ENCODE peak calls at places on chromosomes 16 and 17, in seven cellular contexts. C is hepatocyte, M is PC-3, N is neural progenitor cell, B is OCI-LY7, W is MM.1S, V is IMR-90. U is an unnamed sample. For H3K4me1, the result is how much of the 10 kb centered on the place peaks cover.

GRCh38 chr16:15792563-15792971 is 64.3 kb downstream of the MYH11 start:
- DNase-seq in B (peak), C (no peak), M (no peak), N (no peak), V (no peak), W (no peak), U (no peak)

GRCh38 chr17:7047566-7047965 is 3.7 kb upstream of the SLC16A11 start:
- DNase-seq in B (no peak), V (no peak), M (peak), N (no peak), C (no peak), W (peak), U (no peak)

GRCh38 chr17:8844229-8845218 is 22.9 kb downstream of the PIK3R6 start:
- DNase-seq in N (no peak), V (no peak), C (no peak), M (no peak), W (no peak), B (no peak), U (no peak)

GRCh38 chr17:79366988-79367571 is 243.8 kb downstream of the RBFOX3 start:
- DNase-seq in W (no peak), B (no peak), C (no peak), M (no peak), N (no peak), V (no peak), U (no peak)

GRCh38 chr16:88398170-88398873 is 15.6 kb downstream of the ZNF469 start:
- DNase-seq in B (no peak), C (no peak), N (no peak), V (no peak), M (no peak), W (no peak), U (no peak)

GRCh38 chr17:78629436-78629995 is 52.3 kb upstream of the DNAH17 start:
- DNase-seq in B (no peak), W (no peak), V (no peak), C (no peak), N (no peak), M (no peak), U (no peak)

GRCh38 chr17:78357177-78357586 is 2.7 kb downstream of the SOCS3 start:
- DNase-seq in W (no peak), M (peak), B (no peak), V (peak), N (no peak), C (no peak), U (no peak)

GRCh38 chr16:87584271-87584670 is 18.0 kb upstream of the JPH3 start:
- DNase-seq in W (no peak), C (no peak), N (no peak), M (peak), V (peak), B (no peak), U (no peak)

GRCh38 chr17:70668276-70668937 is 499.1 kb downstream of the KCNJ2 start:
- DNase-seq in C (no peak), W (no peak), M (no peak), B (no peak), V (no peak), N (peak), U (no peak)

GRCh38 chr17:49707246-49707607 is 537 bp downstream of the SLC35B1 start:
- DNase-seq in N (peak), M (no peak), W (peak), V (no peak), B (peak), C (no peak), U (no peak)

GRCh38 chr17:28193241-28193640 is 125.8 kb upstream of the TMEM97 start:
- DNase-seq in B (no peak), C (no peak), M (no peak), W (no peak), N (no peak), V (no peak), U (no peak)

GRCh38 chr16:85735225-85735722 is 15.6 kb downstream of the C16orf74 start:
- DNase-seq in C (no peak), W (no peak), N (no peak), M (no peak), V (no peak), B (peak), U (no peak)

GRCh38 chr17:6508519-6509294 is 47.6 kb downstream of the PITPNM3 start:
- DNase-seq in M (no peak), C (no peak), W (no peak), B (no peak), V (no peak), N (no peak), U (no peak)

GRCh38 chr17:81682565-81683207 is 911 bp downstream of the ARL16 start:
- DNase-seq in B (no peak), N (peak), M (no peak), V (peak), W (no peak), C (no peak), U (no peak)

GRCh38 chr17:28519236-28519635 is 13.1 kb downstream of the FOXN1 start:
- DNase-seq in W (no peak), M (no peak), B (no peak), N (no peak), V (no peak), C (no peak), U (no peak)

GRCh38 chr17:79052131-79052530 is 22.5 kb upstream of the ENGASE start:
- DNase-seq in V (no peak), C (no peak), N (no peak), W (no peak), M (no peak), B (no peak), U (no peak)

GRCh38 chr17:9729735-9730420 is 61.5 kb downstream of the DHRS7C start:
- DNase-seq in B (no peak), N (no peak), W (no peak), V (peak), M (peak), C (no peak), U (peak)

GRCh38 chr16:86494039-86494564 is 16.2 kb upstream of the FOXF1 start:
- DNase-seq in B (no peak), W (no peak), C (no peak), V (no peak), M (no peak), N (peak), U (no peak)

GRCh38 chr17:51397361-51398127 is 137.2 kb downstream of the UTP18 start:
- DNase-seq in N (no peak), C (peak), M (peak), V (peak), B (no peak), W (no peak), U (peak)

GRCh38 chr17:46984341-46984740 is 5.3 kb upstream of the RPRML start:
- DNase-seq in W (no peak), C (no peak), B (no peak), V (no peak), M (no peak), N (no peak), U (no peak)

GRCh38 chr17:80720624-80721577 is 176.3 kb downstream of the RPTOR start:
- DNase-seq in C (no peak), M (peak), V (peak), W (no peak), N (no peak), B (peak), U (peak)

GRCh38 chr17:53571342-53571741 is 251.4 kb upstream of the KIF2B start:
- DNase-seq in W (peak), C (no peak), M (no peak), N (no peak), B (no peak), V (no peak), U (no peak)

GRCh38 chr16:75260856-75261589 is 9.6 kb upstream of the BCAR1 start:
- DNase-seq in W (no peak), C (peak), M (no peak), N (no peak), B (no peak), V (no peak), U (no peak)

GRCh38 chr16:64983983-64984382 is 137.9 kb downstream of the CDH11 start:
- DNase-seq in B (peak), W (no peak), N (peak), M (peak), V (peak), C (peak), U (peak)

GRCh38 chr17:16818821-16819683 is 129.0 kb downstream of the CCDC144A start:
- DNase-seq in V (no peak), M (no peak), C (no peak), N (no peak), W (no peak), B (no peak), U (no peak)

GRCh38 chr17:28925912-28926365 is 23.1 kb upstream of the DHRS13 start:
- DNase-seq in M (peak), N (no peak), V (peak), W (peak), C (no peak), B (no peak), U (peak)

GRCh38 chr17:78082988-78083387 is 45.6 kb downstream of the TMC6 start:
- DNase-seq in N (no peak), V (no peak), C (no peak), W (no peak), M (no peak), B (no peak), U (no peak)

GRCh38 chr17:4087911-4088693 is 54.7 kb downstream of the ZZEF1 start:
- DNase-seq in B (no peak), N (no peak), V (peak), W (no peak), M (peak), C (no peak), U (peak)

GRCh38 chr16:29779474-29779873 is 1.4 kb downstream of the ZG16 start:
- DNase-seq in M (peak), C (no peak), B (no peak), V (no peak), N (no peak), W (no peak), U (peak)

GRCh38 chr16:88464447-88465318 is 11.6 kb downstream of the ZFPM1 start:
- DNase-seq in M (no peak), C (peak), W (no peak), V (no peak), B (no peak), N (no peak), U (no peak)

GRCh38 chr17:33560871-33561270 is 267.8 kb upstream of the ASIC2 start:
- DNase-seq in V (no peak), W (no peak), M (no peak), C (no peak), N (no peak), B (no peak), U (no peak)

GRCh38 chr17:41579484-41580243 is 7.0 kb downstream of the KRT14 start:
- DNase-seq in V (peak), B (peak), N (peak), C (peak), W (peak), M (peak), U (peak)

DNA sequence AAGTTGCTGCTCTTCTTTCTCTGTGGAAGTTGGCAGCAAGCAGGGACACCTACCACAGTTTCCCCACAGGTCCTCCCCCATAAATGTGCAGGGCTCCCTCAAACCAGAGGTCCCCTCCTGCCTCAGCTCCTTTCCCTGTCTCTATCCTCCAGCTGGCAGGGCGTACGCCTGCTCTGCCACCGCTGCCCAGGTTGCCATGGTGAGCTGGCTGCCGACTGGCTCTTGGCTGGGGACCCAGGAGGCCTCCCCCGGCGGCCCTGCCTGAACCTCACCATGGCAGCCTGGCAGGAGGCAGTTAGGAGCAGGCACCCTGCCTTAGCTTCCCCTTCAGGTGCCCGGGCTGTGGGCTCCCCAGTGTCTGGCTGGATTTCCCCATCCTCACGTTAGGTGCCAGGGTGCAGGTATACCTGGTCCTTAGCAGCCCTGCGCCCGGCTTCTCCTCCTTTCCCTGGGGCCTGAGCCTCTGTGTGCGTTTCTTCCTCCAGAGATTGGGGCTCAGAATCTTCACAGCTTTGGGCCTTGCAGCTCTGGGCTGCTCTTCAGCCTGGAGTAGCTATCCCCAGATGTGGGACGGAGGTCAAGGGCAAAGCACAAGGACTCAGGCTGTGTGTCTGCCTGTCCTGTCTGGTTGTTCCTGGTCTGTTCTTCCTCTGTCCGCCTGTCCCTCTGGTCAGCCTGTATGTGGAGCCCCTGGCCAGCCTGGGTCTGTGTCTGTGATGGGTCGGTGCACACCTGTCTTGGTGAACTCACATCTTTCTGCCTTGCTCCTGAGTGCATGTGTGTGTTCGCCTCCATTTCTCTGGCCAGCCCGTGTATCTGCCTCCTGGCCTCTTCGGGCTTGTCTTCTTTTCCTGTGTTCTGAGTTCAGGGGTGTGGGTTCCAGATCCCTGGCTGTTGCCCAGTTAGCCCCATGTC is 15.7 kb downstream of the GJD3 start:
- DNase-seq in C (no peak), M (no peak), N (no peak), V (no peak), B (no peak), W (no peak), U (no peak)
- H3K4me1 ChIP-seq in C (half or more), M (under half), N (half or more), V (half or more), B (under half), W (under half), U (half or more)

GRCh38 chr16:71671165-71671564 is 45.2 kb downstream of the MARVELD3 start:
- DNase-seq in C (no peak), N (no peak), V (no peak), W (no peak), B (no peak), M (no peak), U (no peak)

GRCh38 chr16:71670537-71670936 is 44.6 kb downstream of the MARVELD3 start:
- DNase-seq in N (no peak), M (no peak), B (no peak), W (no peak), V (no peak), C (peak), U (no peak)

GRCh38 chr16:71672125-71672524 is 46.1 kb downstream of the MARVELD3 start:
- DNase-seq in W (no peak), C (no peak), V (no peak), B (no peak), M (no peak), N (peak), U (no peak)

GRCh38 chr16:71666928-71667707 is 41.1 kb downstream of the MARVELD3 start:
- DNase-seq in N (no peak), V (no peak), W (no peak), B (no peak), M (peak), C (peak), U (no peak)

GRCh38 chr16:71669926-71670536 is 44.0 kb downstream of the MARVELD3 start:
- DNase-seq in N (no peak), B (no peak), W (no peak), M (no peak), V (no peak), C (peak), U (no peak)
- H2AFZ ChIP-seq in N (no peak), B (no peak), W (no peak), M (no peak), V (no peak), C (no peak), U (no peak)

GRCh38 chr17:44780161-44780560 is 21.4 kb downstream of the ADAM11 start:
- DNase-seq in B (no peak), M (no peak), N (no peak), W (no peak), C (no peak), V (no peak), U (no peak)

GRCh38 chr17:44776628-44777393 is 18.0 kb downstream of the ADAM11 start:
- DNase-seq in B (no peak), N (no peak), M (no peak), C (no peak), W (no peak), V (no peak), U (no peak)

GRCh38 chr17:44777394-44778348 is 18.9 kb downstream of the ADAM11 start:
- DNase-seq in W (no peak), C (no peak), M (no peak), N (no peak), V (no peak), B (no peak), U (no peak)

GRCh38 chr17:44779211-44780025 is 20.6 kb downstream of the ADAM11 start:
- DNase-seq in W (peak), C (peak), V (peak), B (peak), N (peak), M (peak), U (peak)

DNA sequence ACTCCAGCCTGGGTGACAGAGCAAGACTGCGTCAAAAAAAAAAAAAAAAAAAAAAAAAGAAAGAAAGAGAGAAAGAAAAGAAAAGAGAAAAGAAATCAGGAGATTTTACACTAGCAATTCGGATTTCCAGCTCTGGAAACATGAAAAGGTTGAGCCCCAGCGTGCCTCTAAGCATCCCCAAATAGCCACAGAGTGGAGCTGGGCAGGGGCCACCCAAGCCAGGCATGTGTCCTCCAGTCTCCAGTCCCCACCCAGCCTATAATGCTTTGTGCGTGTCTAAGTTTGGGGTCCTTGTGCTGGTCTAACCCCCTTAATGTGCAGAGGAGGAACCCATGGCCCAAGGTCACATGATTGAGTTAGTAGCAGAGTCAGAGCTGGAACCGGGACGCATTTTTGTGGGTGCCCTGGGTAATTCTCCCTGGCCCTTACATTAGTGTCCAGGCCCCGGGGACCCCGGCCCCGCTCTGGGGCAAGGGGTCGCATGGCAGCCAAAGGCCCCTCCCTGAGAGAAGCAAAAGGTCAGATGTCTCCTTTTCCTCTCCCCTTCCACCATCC is 19.9 kb downstream of the ADAM11 start:
- DNase-seq in B (no peak), W (no peak), C (no peak), V (no peak), N (no peak), M (no peak), U (no peak)
- H3K4me1 ChIP-seq in B (under half), W (under half), C (under half), V (under half), N (under half), M (under half), U (under half)

DNA sequence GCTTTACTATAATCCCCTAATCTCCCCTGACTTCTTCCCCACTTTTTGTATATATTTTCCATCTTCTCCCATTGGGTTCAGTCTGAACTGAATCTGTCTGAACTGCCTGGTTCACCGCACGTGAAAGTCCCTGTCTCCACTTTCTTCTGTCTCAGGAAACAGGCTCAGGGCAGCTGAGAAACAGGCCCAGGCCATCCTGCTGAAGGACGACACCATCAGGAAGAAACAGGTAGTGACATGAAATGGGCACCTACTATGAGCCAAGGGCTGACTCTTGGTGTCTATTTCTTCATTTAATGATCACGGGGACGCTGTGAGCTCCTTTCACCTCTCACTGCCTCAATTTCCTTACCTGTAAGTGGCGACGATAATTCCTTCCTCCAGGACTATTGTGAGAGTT is 90.5 kb upstream of the HSBP1 start:
- DNase-seq in M (no peak), W (no peak), B (no peak), V (no peak), N (peak), C (no peak), U (no peak)
- H2AFZ ChIP-seq in M (no peak), W (no peak), B (no peak), V (no peak), N (no peak), C (no peak), U (no peak)

DNA sequence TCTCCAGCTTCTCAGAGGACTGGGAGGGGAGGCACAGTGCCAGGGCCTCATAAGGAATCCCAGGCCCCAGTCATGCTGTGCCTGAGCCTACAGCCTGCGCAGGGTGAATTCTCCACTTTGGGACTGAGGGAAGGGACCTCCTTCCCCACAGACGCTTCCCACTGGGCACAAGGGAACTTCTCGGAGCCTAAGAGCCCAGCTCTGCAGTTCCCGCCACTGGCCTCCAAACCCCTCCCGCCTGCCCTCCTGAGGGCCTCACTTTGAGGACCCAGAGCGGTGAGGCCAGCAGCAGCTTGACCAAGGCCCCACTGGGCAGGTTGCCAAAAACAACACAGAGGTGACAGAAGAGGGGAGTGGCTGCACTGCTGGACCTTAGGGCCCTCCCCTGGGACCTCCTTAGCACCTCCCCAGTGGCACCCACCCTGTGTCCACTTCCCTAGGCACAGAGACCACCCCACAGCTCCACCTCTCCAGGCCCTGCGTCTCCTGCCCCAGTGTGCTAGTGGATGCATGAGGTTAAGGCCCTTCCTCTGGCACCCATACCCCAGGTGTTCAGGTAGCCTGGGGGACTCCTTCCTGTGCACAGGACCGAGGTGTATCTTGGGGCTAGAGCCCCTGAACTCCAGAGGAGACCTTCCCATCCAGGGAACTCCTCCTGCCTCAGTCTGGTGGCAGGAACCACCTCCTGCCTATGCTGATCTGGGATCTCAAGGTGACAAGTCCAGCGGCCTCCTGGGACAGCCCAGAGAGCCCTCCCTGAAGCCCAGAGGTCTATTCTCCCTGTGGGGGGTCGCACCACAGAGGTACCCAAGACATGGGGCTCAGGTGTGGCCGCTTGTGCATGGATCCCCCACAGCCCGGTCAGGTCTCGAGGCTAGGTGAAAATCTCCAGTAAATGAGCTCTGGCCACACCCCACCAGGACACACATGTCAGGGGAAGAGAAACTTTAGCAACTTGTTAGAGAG is 3.4 kb downstream of the CASKIN2 start:
- DNase-seq in B (no peak), N (no peak), M (no peak), W (no peak), V (no peak), C (peak), U (no peak)
- H3K4me1 ChIP-seq in B (under half), N (under half), M (under half), W (under half), V (under half), C (under half), U (under half)